ENCODE peak calls at places on chromosomes 2 and 18, in four cellular contexts. One of them, this sample, is unnamed.

GRCh38 chr18:45920367-45920766 is 46.8 kb downstream of the EPG5 start:
- ATAC-seq in activated naive CD4-positive, alpha-beta T cell treated with anti-CD3 and anti-CD28 coated beads, Interleukin-2, amount 50 U/mL, for 72 hours: no peak
- ATAC-seq in left colon: peak
- ATAC-seq in T-cell: no peak
- ATAC-seq in this sample: peak

GRCh38 chr2:28136557-28136956 is 246.0 kb downstream of the BABAM2 start:
- ATAC-seq in activated naive CD4-positive, alpha-beta T cell treated with anti-CD3 and anti-CD28 coated beads, Interleukin-2, amount 50 U/mL, for 72 hours: no peak
- ATAC-seq in left colon: no peak
- ATAC-seq in T-cell: no peak
- ATAC-seq in this sample: no peak

GRCh38 chr2:177622516-177622915 is 229.9 kb downstream of the AGPS start:
- ATAC-seq in activated naive CD4-positive, alpha-beta T cell treated with anti-CD3 and anti-CD28 coated beads, Interleukin-2, amount 50 U/mL, for 72 hours: no peak
- ATAC-seq in left colon: no peak
- ATAC-seq in T-cell: no peak
- ATAC-seq in this sample: no peak

GRCh38 chr2:112242384-112242783 is 12.5 kb downstream of the ZC3H8 start:
- ATAC-seq in activated naive CD4-positive, alpha-beta T cell treated with anti-CD3 and anti-CD28 coated beads, Interleukin-2, amount 50 U/mL, for 72 hours: no peak
- ATAC-seq in left colon: no peak
- ATAC-seq in T-cell: peak
- ATAC-seq in this sample: no peak

GRCh38 chr2:227462463-227462951 is 9.4 kb upstream of the AGFG1 start:
- ATAC-seq in activated naive CD4-positive, alpha-beta T cell treated with anti-CD3 and anti-CD28 coated beads, Interleukin-2, amount 50 U/mL, for 72 hours: peak
- ATAC-seq in left colon: no peak
- ATAC-seq in T-cell: no peak
- ATAC-seq in this sample: peak

GRCh38 chr2:119753041-119753929 is 6.4 kb upstream of the PTPN4 start:
- ATAC-seq in activated naive CD4-positive, alpha-beta T cell treated with anti-CD3 and anti-CD28 coated beads, Interleukin-2, amount 50 U/mL, for 72 hours: peak
- ATAC-seq in left colon: peak
- ATAC-seq in T-cell: peak
- ATAC-seq in this sample: peak

GRCh38 chr2:157559461-157559860 is 69.2 kb downstream of the ACVR1C start:
- ATAC-seq in activated naive CD4-positive, alpha-beta T cell treated with anti-CD3 and anti-CD28 coated beads, Interleukin-2, amount 50 U/mL, for 72 hours: no peak
- ATAC-seq in left colon: no peak
- ATAC-seq in T-cell: no peak
- ATAC-seq in this sample: no peak

GRCh38 chr2:3584608-3585007 is 9.5 kb downstream of the RPS7 start:
- ATAC-seq in activated naive CD4-positive, alpha-beta T cell treated with anti-CD3 and anti-CD28 coated beads, Interleukin-2, amount 50 U/mL, for 72 hours: no peak
- ATAC-seq in left colon: no peak
- ATAC-seq in T-cell: no peak
- ATAC-seq in this sample: no peak

GRCh38 chr2:106638043-106638442 is 150.9 kb downstream of the CD8B2 start:
- ATAC-seq in activated naive CD4-positive, alpha-beta T cell treated with anti-CD3 and anti-CD28 coated beads, Interleukin-2, amount 50 U/mL, for 72 hours: no peak
- ATAC-seq in left colon: peak
- ATAC-seq in T-cell: no peak
- ATAC-seq in this sample: no peak

GRCh38 chr2:46922606-46923005 is 7.0 kb upstream of the MCFD2 start:
- ATAC-seq in activated naive CD4-positive, alpha-beta T cell treated with anti-CD3 and anti-CD28 coated beads, Interleukin-2, amount 50 U/mL, for 72 hours: no peak
- ATAC-seq in left colon: no peak
- ATAC-seq in T-cell: no peak
- ATAC-seq in this sample: no peak

GRCh38 chr18:54798186-54798585 is 30.1 kb upstream of the RAB27B start:
- ATAC-seq in activated naive CD4-positive, alpha-beta T cell treated with anti-CD3 and anti-CD28 coated beads, Interleukin-2, amount 50 U/mL, for 72 hours: no peak
- ATAC-seq in left colon: no peak
- ATAC-seq in T-cell: no peak
- ATAC-seq in this sample: no peak

GRCh38 chr2:99707592-99707991 is 217.8 kb upstream of the REV1 start:
- ATAC-seq in activated naive CD4-positive, alpha-beta T cell treated with anti-CD3 and anti-CD28 coated beads, Interleukin-2, amount 50 U/mL, for 72 hours: no peak
- ATAC-seq in left colon: no peak
- ATAC-seq in T-cell: no peak
- ATAC-seq in this sample: no peak

GRCh38 chr18:36392163-36392887 is 94.8 kb downstream of the FHOD3 start:
- ATAC-seq in activated naive CD4-positive, alpha-beta T cell treated with anti-CD3 and anti-CD28 coated beads, Interleukin-2, amount 50 U/mL, for 72 hours: no peak
- ATAC-seq in left colon: no peak
- ATAC-seq in T-cell: no peak
- ATAC-seq in this sample: no peak

GRCh38 chr2:155442755-155443372 is 744.4 kb downstream of the KCNJ3 start:
- ATAC-seq in activated naive CD4-positive, alpha-beta T cell treated with anti-CD3 and anti-CD28 coated beads, Interleukin-2, amount 50 U/mL, for 72 hours: no peak
- ATAC-seq in left colon: no peak
- ATAC-seq in T-cell: no peak
- ATAC-seq in this sample: no peak

GRCh38 chr2:173754837-173755236 is 210.3 kb downstream of the SP3 start:
- ATAC-seq in activated naive CD4-positive, alpha-beta T cell treated with anti-CD3 and anti-CD28 coated beads, Interleukin-2, amount 50 U/mL, for 72 hours: no peak
- ATAC-seq in left colon: no peak
- ATAC-seq in T-cell: no peak
- ATAC-seq in this sample: no peak

GRCh38 chr2:23499419-23499818 is 114.4 kb downstream of the KLHL29 start:
- ATAC-seq in activated naive CD4-positive, alpha-beta T cell treated with anti-CD3 and anti-CD28 coated beads, Interleukin-2, amount 50 U/mL, for 72 hours: no peak
- ATAC-seq in left colon: no peak
- ATAC-seq in T-cell: no peak
- ATAC-seq in this sample: no peak

GRCh38 chr2:241813806-241814570 is 5.0 kb downstream of the NEU4 start:
- ATAC-seq in activated naive CD4-positive, alpha-beta T cell treated with anti-CD3 and anti-CD28 coated beads, Interleukin-2, amount 50 U/mL, for 72 hours: peak
- ATAC-seq in left colon: peak
- ATAC-seq in T-cell: peak
- ATAC-seq in this sample: peak

GRCh38 chr2:170819941-170820646 is 3.4 kb downstream of the GAD1 start:
- ATAC-seq in activated naive CD4-positive, alpha-beta T cell treated with anti-CD3 and anti-CD28 coated beads, Interleukin-2, amount 50 U/mL, for 72 hours: no peak
- ATAC-seq in left colon: no peak
- ATAC-seq in T-cell: peak
- ATAC-seq in this sample: no peak

GRCh38 chr2:127656569-127657231 is 10.7 kb downstream of the GPR17 start:
- ATAC-seq in activated naive CD4-positive, alpha-beta T cell treated with anti-CD3 and anti-CD28 coated beads, Interleukin-2, amount 50 U/mL, for 72 hours: no peak
- ATAC-seq in left colon: no peak
- ATAC-seq in T-cell: no peak
- ATAC-seq in this sample: no peak

GRCh38 chr2:207725815-207726578 is 14.6 kb downstream of the CCNYL1 start:
- ATAC-seq in activated naive CD4-positive, alpha-beta T cell treated with anti-CD3 and anti-CD28 coated beads, Interleukin-2, amount 50 U/mL, for 72 hours: no peak
- ATAC-seq in left colon: peak
- ATAC-seq in T-cell: no peak
- ATAC-seq in this sample: no peak

GRCh38 chr18:5214583-5215351 is 17.7 kb upstream of the AKAIN1 start:
- ATAC-seq in activated naive CD4-positive, alpha-beta T cell treated with anti-CD3 and anti-CD28 coated beads, Interleukin-2, amount 50 U/mL, for 72 hours: peak
- ATAC-seq in left colon: no peak
- ATAC-seq in T-cell: peak
- ATAC-seq in this sample: no peak